ENCODE peak calls at places on chromosomes 12 and 14, in nine cellular contexts. D, O, P, Y, J, S, F, Z and W are unnamed samples.

GRCh38 chr12:67428431-67428830 is 159.3 kb downstream of the CAND1 start:
- DNase-seq in Z (no peak), J (no peak), D (no peak), Y (no peak), F (no peak), O (no peak), S (no peak), P (no peak), W (no peak)

GRCh38 chr14:100078997-100079561 is 13.9 kb downstream of the EVL start:
- DNase-seq in O (no peak), P (peak), F (peak), Z (no peak), J (no peak), D (no peak), S (no peak), Y (no peak), W (no peak)

GRCh38 chr14:103123634-103124500 is 606 bp downstream of the TNFAIP2 start:
- DNase-seq in S (no peak), P (peak), F (no peak), J (peak), O (peak), D (no peak), Y (peak), Z (peak), W (peak)

GRCh38 chr14:100203962-100204834 is 34.7 kb upstream of the YY1 start:
- DNase-seq in S (peak), F (no peak), P (no peak), Y (no peak), J (peak), O (no peak), D (peak), Z (no peak), W (no peak)

GRCh38 chr12:12046401-12046800 is 24.3 kb upstream of the BCL2L14 start:
- DNase-seq in O (no peak), Z (no peak), Y (no peak), S (no peak), F (no peak), D (no peak), J (no peak), P (no peak), W (no peak)

GRCh38 chr14:51298895-51299294 is 58.8 kb downstream of the TMX1 start:
- DNase-seq in Y (no peak), J (no peak), Z (no peak), F (no peak), P (no peak), O (no peak), S (no peak), D (no peak), W (no peak)

GRCh38 chr12:42278116-42278485 is 40.1 kb upstream of the YAF2 start:
- DNase-seq in F (no peak), P (no peak), D (no peak), J (no peak), O (no peak), Z (no peak), S (no peak), Y (no peak), W (no peak)

GRCh38 chr12:57738661-57739237 is at the start of gene AGAP2:
- DNase-seq in F (peak), J (no peak), Z (peak), O (no peak), D (no peak), Y (no peak), S (no peak), P (no peak), W (no peak)

GRCh38 chr12:27960822-27961221 is 11.7 kb downstream of the PTHLH start:
- DNase-seq in O (no peak), S (no peak), J (no peak), F (no peak), Z (no peak), D (no peak), P (no peak), Y (no peak), W (no peak)

GRCh38 chr12:51025748-51026654 is at the start of gene SLC11A2:
- DNase-seq in J (peak), S (peak), Z (peak), O (peak), P (peak), Y (peak), D (peak), F (peak), W (peak)

GRCh38 chr12:5376591-5377207 is 55.2 kb upstream of the NTF3 start:
- DNase-seq in F (no peak), Y (no peak), O (no peak), P (peak), S (no peak), J (no peak), D (no peak), Z (no peak), W (no peak)

GRCh38 chr14:99682809-99683618 is 1.1 kb upstream of the CYP46A1 start:
- DNase-seq in P (peak), D (peak), Y (peak), Z (peak), F (peak), S (peak), J (peak), O (peak), W (peak)

GRCh38 chr12:12503384-12504078 is 59.1 kb downstream of the DUSP16 start:
- DNase-seq in F (peak), D (no peak), O (no peak), Z (peak), Y (no peak), S (no peak), P (no peak), J (no peak), W (no peak)

GRCh38 chr12:93048646-93049045 is 119.6 kb upstream of the EEA1 start:
- DNase-seq in O (no peak), Z (no peak), P (no peak), F (no peak), S (no peak), Y (no peak), D (no peak), J (no peak), W (no peak)

GRCh38 chr12:115597157-115597712 is 680.3 kb downstream of the MED13L start:
- DNase-seq in Y (no peak), S (peak), O (no peak), F (peak), J (no peak), Z (no peak), D (peak), P (no peak), W (no peak)

GRCh38 chr14:22587247-22587646 is 1.8 kb downstream of the DAD1 start:
- DNase-seq in P (no peak), J (no peak), Z (no peak), Y (no peak), S (no peak), F (no peak), O (no peak), D (no peak), W (no peak)

GRCh38 chr12:109770104-109770860 is 56.7 kb downstream of the FAM222A start:
- DNase-seq in O (peak), S (no peak), Z (no peak), D (no peak), P (no peak), F (no peak), J (peak), Y (no peak), W (peak)

GRCh38 chr12:109752117-109753053 is 38.8 kb downstream of the FAM222A start:
- DNase-seq in S (no peak), D (no peak), O (no peak), P (no peak), J (peak), F (peak), Z (peak), Y (no peak), W (peak)

GRCh38 chr14:72559227-72559626 is 334.7 kb downstream of the DPF3 start:
- DNase-seq in S (peak), Z (peak), Y (no peak), F (peak), J (no peak), P (no peak), O (no peak), D (no peak), W (no peak)

GRCh38 chr14:65239143-65239672 is 136.9 kb upstream of the MAX start:
- DNase-seq in S (no peak), F (peak), D (no peak), Z (peak), J (no peak), Y (no peak), P (peak), O (no peak), W (no peak)

GRCh38 chr12:61138381-61138759 is 1121.8 kb upstream of the USP15 start:
- DNase-seq in Y (no peak), D (no peak), S (no peak), J (no peak), Z (no peak), F (no peak), P (no peak), O (no peak), W (no peak)

GRCh38 chr12:61137677-61138380 is 1122.4 kb upstream of the USP15 start:
- DNase-seq in O (no peak), D (no peak), F (no peak), Z (no peak), S (no peak), Y (no peak), P (no peak), J (no peak), W (no peak)
- H3K27ac ChIP-seq in O (no peak), D (no peak), F (no peak), Z (no peak), S (no peak), Y (no peak), P (no peak), J (no peak), W (no peak)

DNA sequence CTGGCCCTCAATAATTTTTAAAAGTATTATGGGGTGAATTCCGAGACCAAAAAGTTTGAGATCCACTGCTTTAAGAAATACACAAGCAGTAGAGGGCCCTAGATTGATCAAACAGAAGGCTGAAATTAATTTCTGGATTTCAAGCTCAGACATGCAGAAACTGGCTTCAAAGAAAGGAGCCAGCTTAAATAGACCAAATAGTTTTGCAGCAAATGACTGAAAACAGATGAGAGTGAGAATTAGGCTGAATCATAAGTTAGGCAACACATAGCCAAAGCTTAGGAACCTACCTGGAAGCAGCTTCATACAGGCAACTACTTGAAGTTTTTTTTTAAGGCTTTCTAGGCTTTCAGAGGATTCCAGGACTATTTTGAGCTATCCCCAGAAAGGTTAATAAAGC is 12.4 kb downstream of the ATF7 start:
- DNase-seq in Y (no peak), J (no peak), O (no peak), P (no peak), F (no peak), D (no peak), S (peak), Z (no peak), W (no peak)
- H3K27ac ChIP-seq in Y (no peak), J (no peak), O (no peak), P (no peak), F (no peak), D (peak), S (peak), Z (peak), W (no peak)

GRCh38 chr12:114152066-114152465 is 185.9 kb upstream of the RBM19 start:
- DNase-seq in D (no peak), Z (no peak), Y (no peak), O (no peak), F (peak), P (no peak), J (no peak), S (no peak), W (no peak)
- H3K27ac ChIP-seq in D (no peak), Z (no peak), Y (no peak), O (no peak), F (no peak), P (no peak), J (no peak), S (no peak), W (no peak)

GRCh38 chr12:1203735-1204019 is 212.7 kb downstream of the ERC1 start:
- DNase-seq in P (no peak), O (no peak), Z (peak), F (no peak), D (no peak), J (no peak), Y (no peak), S (no peak), W (no peak)
- H3K27ac ChIP-seq in P (no peak), O (peak), Z (no peak), F (no peak), D (no peak), J (no peak), Y (peak), S (no peak), W (no peak)